ENCODE peak calls at places on chromosomes 11 and 22, in four cellular contexts. C, U, Y and I are unnamed samples.

GRCh38 chr22:22883090-22883727 is 4.4 kb upstream of the IGLL5 start:
- DNase-seq in C (no peak), Y (no peak), U (no peak), I (no peak)

GRCh38 chr11:123543796-123544195 is 110.6 kb downstream of the SCN3B start:
- DNase-seq in Y (peak), U (no peak), C (no peak), I (no peak)

GRCh38 chr11:134447696-134448095 is 35.7 kb upstream of the B3GAT1 start:
- DNase-seq in Y (no peak), C (no peak), U (no peak), I (no peak)

GRCh38 chr11:79209540-79210266 is 231.1 kb downstream of the TENM4 start:
- DNase-seq in C (no peak), Y (no peak), U (no peak), I (no peak)

GRCh38 chr11:118914178-118914918 is 11.4 kb downstream of the BCL9L start:
- DNase-seq in C (no peak), Y (no peak), U (peak), I (peak)

GRCh38 chr11:21865541-21865940 is 327.3 kb upstream of the ANO5 start:
- DNase-seq in Y (no peak), U (no peak), C (no peak), I (no peak)

GRCh38 chr11:119038884-119039283 is 8.2 kb upstream of the SLC37A4 start:
- DNase-seq in Y (no peak), U (no peak), C (no peak), I (no peak)

GRCh38 chr11:67463680-67464410 is 5.2 kb downstream of the TMEM134 start:
- DNase-seq in C (no peak), U (no peak), Y (peak), I (no peak)

GRCh38 chr11:69381681-69382130 is 87.8 kb downstream of the MYEOV start:
- DNase-seq in U (no peak), C (no peak), Y (no peak), I (peak)

GRCh38 chr22:30947163-30947820 is 21.3 kb downstream of the MORC2 start:
- DNase-seq in Y (peak), C (no peak), U (no peak), I (no peak)

GRCh38 chr11:31325162-31325561 is 44.4 kb downstream of the DCDC1 start:
- DNase-seq in C (no peak), Y (peak), U (no peak), I (no peak)

GRCh38 chr11:44203270-44204043 is 106.5 kb downstream of the ALX4 start:
- DNase-seq in C (no peak), Y (peak), U (no peak), I (no peak)

GRCh38 chr11:108733479-108734116 is 68.7 kb downstream of the DDX10 start:
- DNase-seq in U (no peak), Y (peak), C (no peak), I (no peak)

GRCh38 chr11:69377029-69377952 is 83.3 kb downstream of the MYEOV start:
- DNase-seq in U (no peak), C (no peak), Y (peak), I (no peak)

GRCh38 chr11:10493041-10493663 is 38.1 kb downstream of the AMPD3 start:
- DNase-seq in Y (no peak), U (no peak), C (no peak), I (no peak)

GRCh38 chr11:65418431-65418680 is 4.2 kb upstream of the NEAT1 start:
- DNase-seq in Y (no peak), U (peak), C (no peak), I (no peak)

GRCh38 chr11:37134637-37135036 is 536.6 kb upstream of the RAG2 start:
- DNase-seq in U (no peak), C (no peak), Y (no peak), I (no peak)

GRCh38 chr11:13668957-13669521 is 571 bp downstream of the FAR1 start:
- DNase-seq in Y (peak), C (no peak), U (peak), I (no peak)

GRCh38 chr22:42608481-42609361 is 6.0 kb downstream of the POLDIP3 start:
- DNase-seq in C (no peak), Y (peak), U (no peak), I (no peak)

GRCh38 chr11:12901272-12901671 is 107.8 kb upstream of the RASSF10 start:
- DNase-seq in C (no peak), U (no peak), Y (no peak), I (no peak)

GRCh38 chr11:73324116-73324515 is 16.0 kb downstream of the ARHGEF17 start:
- DNase-seq in U (no peak), C (no peak), Y (no peak), I (no peak)

GRCh38 chr11:67356867-67357561 is 3.7 kb upstream of the POLD4 start:
- DNase-seq in U (peak), C (no peak), Y (peak), I (peak)

GRCh38 chr11:46669606-46670243 is 30.7 kb downstream of the ARHGAP1 start:
- DNase-seq in C (no peak), U (no peak), Y (no peak), I (no peak)

GRCh38 chr22:33539902-33540751 is 380.1 kb downstream of the LARGE1 start:
- DNase-seq in C (no peak), Y (no peak), U (no peak), I (no peak)

GRCh38 chr22:42065408-42066132 is 5.0 kb downstream of the NAGA start:
- DNase-seq in U (no peak), Y (no peak), C (no peak), I (no peak)

GRCh38 chr11:129881570-129882170 is 13.7 kb downstream of the NFRKB start:
- DNase-seq in C (peak), U (no peak), Y (peak), I (no peak)

GRCh38 chr22:32700186-32700882 is 101.2 kb upstream of the TIMP3 start:
- DNase-seq in Y (peak), U (no peak), C (no peak), I (no peak)